ENCODE peak calls at places on chromosomes 12 and 14, in seven cellular contexts. One of them, this sample, is unnamed.
A peak's percentile ranks its signal among the peaks of the same experiment; 100 is the strongest.

GRCh38 chr14:57199911-57200310 is 68.8 kb downstream of the EXOC5 start:
- DNase-seq in 8988T: no peak
- DNase-seq in GM12865: no peak
- DNase-seq in A549: peak; percentile 11
- DNase-seq in H54: no peak
- DNase-seq in naive thymus-derived CD8-positive, alpha-beta T cell: no peak
- DNase-seq in skeletal muscle cell: peak; percentile 28
- DNase-seq in this sample: no peak

GRCh38 chr14:30559638-30560071 is 697 bp downstream of the G2E3 start:
- DNase-seq in 8988T: no peak
- DNase-seq in GM12865: peak; percentile 23
- DNase-seq in A549: no peak
- DNase-seq in H54: no peak
- DNase-seq in naive thymus-derived CD8-positive, alpha-beta T cell: no peak
- DNase-seq in skeletal muscle cell: no peak
- DNase-seq in this sample: peak; percentile 18

GRCh38 chr12:93563807-93564538 is 8.5 kb upstream of the SOCS2 start:
- DNase-seq in 8988T: no peak
- DNase-seq in GM12865: peak; percentile 55
- DNase-seq in A549: peak; percentile 89
- DNase-seq in H54: no peak
- DNase-seq in naive thymus-derived CD8-positive, alpha-beta T cell: no peak
- DNase-seq in skeletal muscle cell: no peak
- DNase-seq in this sample: no peak

GRCh38 chr14:95876769-95877490 is at the start of gene TUNAR:
- DNase-seq in 8988T: no peak
- DNase-seq in GM12865: no peak
- DNase-seq in A549: no peak
- DNase-seq in H54: no peak
- DNase-seq in naive thymus-derived CD8-positive, alpha-beta T cell: no peak
- DNase-seq in skeletal muscle cell: no peak
- DNase-seq in this sample: peak; percentile 46

GRCh38 chr14:36295642-36296627 is 24.5 kb downstream of the MBIP start:
- DNase-seq in 8988T: no peak
- DNase-seq in GM12865: no peak
- DNase-seq in A549: no peak
- DNase-seq in H54: no peak
- DNase-seq in naive thymus-derived CD8-positive, alpha-beta T cell: no peak
- DNase-seq in skeletal muscle cell: no peak
- DNase-seq in this sample: no peak

GRCh38 chr12:108839011-108839889 is 18.1 kb downstream of the SSH1 start:
- DNase-seq in 8988T: no peak
- DNase-seq in GM12865: no peak
- DNase-seq in A549: no peak
- DNase-seq in H54: no peak
- DNase-seq in naive thymus-derived CD8-positive, alpha-beta T cell: no peak
- DNase-seq in skeletal muscle cell: no peak
- DNase-seq in this sample: no peak

GRCh38 chr14:90274808-90275454 is 18.6 kb downstream of the PSMC1 start:
- DNase-seq in 8988T: no peak
- DNase-seq in GM12865: no peak
- DNase-seq in A549: no peak
- DNase-seq in H54: peak; percentile 59
- DNase-seq in naive thymus-derived CD8-positive, alpha-beta T cell: no peak
- DNase-seq in skeletal muscle cell: peak; percentile 49
- DNase-seq in this sample: no peak

GRCh38 chr14:45135181-45135580 is 549 bp upstream of the FANCM start:
- DNase-seq in 8988T: no peak
- DNase-seq in GM12865: peak; percentile 20
- DNase-seq in A549: no peak
- DNase-seq in H54: no peak
- DNase-seq in naive thymus-derived CD8-positive, alpha-beta T cell: no peak
- DNase-seq in skeletal muscle cell: no peak
- DNase-seq in this sample: no peak

GRCh38 chr12:109147954-109148353 is 31.6 kb downstream of the ACACB start:
- DNase-seq in 8988T: no peak
- DNase-seq in GM12865: no peak
- DNase-seq in A549: no peak
- DNase-seq in H54: no peak
- DNase-seq in naive thymus-derived CD8-positive, alpha-beta T cell: no peak
- DNase-seq in skeletal muscle cell: peak; percentile 11
- DNase-seq in this sample: no peak

GRCh38 chr12:43208221-43208620 is 343.8 kb downstream of the ADAMTS20 start:
- DNase-seq in 8988T: no peak
- DNase-seq in GM12865: no peak
- DNase-seq in A549: no peak
- DNase-seq in H54: no peak
- DNase-seq in naive thymus-derived CD8-positive, alpha-beta T cell: no peak
- DNase-seq in skeletal muscle cell: peak; percentile 12
- DNase-seq in this sample: no peak

GRCh38 chr12:104163631-104164030 is 25.6 kb upstream of the NFYB start:
- DNase-seq in 8988T: no peak
- DNase-seq in GM12865: no peak
- DNase-seq in A549: no peak
- DNase-seq in H54: no peak
- DNase-seq in naive thymus-derived CD8-positive, alpha-beta T cell: no peak
- DNase-seq in skeletal muscle cell: no peak
- DNase-seq in this sample: no peak

GRCh38 chr12:83823386-83824045 is 1089.1 kb downstream of the SLC6A15 start:
- DNase-seq in 8988T: peak; percentile 11
- DNase-seq in GM12865: peak; percentile 86
- DNase-seq in A549: peak; percentile 61
- DNase-seq in H54: no peak
- DNase-seq in naive thymus-derived CD8-positive, alpha-beta T cell: no peak
- DNase-seq in skeletal muscle cell: no peak
- DNase-seq in this sample: peak; percentile 47

GRCh38 chr12:12450043-12450451 is 93.2 kb downstream of the BORCS5 start:
- DNase-seq in 8988T: no peak
- DNase-seq in GM12865: no peak
- DNase-seq in A549: no peak
- DNase-seq in H54: no peak
- DNase-seq in naive thymus-derived CD8-positive, alpha-beta T cell: no peak
- DNase-seq in skeletal muscle cell: no peak
- DNase-seq in this sample: no peak

GRCh38 chr14:76776306-76777251 is 15.3 kb downstream of the VASH1 start:
- DNase-seq in 8988T: no peak
- DNase-seq in GM12865: no peak
- DNase-seq in A549: no peak
- DNase-seq in H54: no peak
- DNase-seq in naive thymus-derived CD8-positive, alpha-beta T cell: no peak
- DNase-seq in skeletal muscle cell: no peak
- DNase-seq in this sample: no peak

GRCh38 chr14:76007852-76008251 is 22.3 kb downstream of the IFT43 start:
- DNase-seq in 8988T: no peak
- DNase-seq in GM12865: no peak
- DNase-seq in A549: no peak
- DNase-seq in H54: peak; percentile 8
- DNase-seq in naive thymus-derived CD8-positive, alpha-beta T cell: no peak
- DNase-seq in skeletal muscle cell: no peak
- DNase-seq in this sample: no peak

GRCh38 chr12:90695415-90695814 is 259.6 kb downstream of the CCER1 start:
- DNase-seq in 8988T: no peak
- DNase-seq in GM12865: no peak
- DNase-seq in A549: no peak
- DNase-seq in H54: no peak
- DNase-seq in naive thymus-derived CD8-positive, alpha-beta T cell: no peak
- DNase-seq in skeletal muscle cell: no peak
- DNase-seq in this sample: no peak

GRCh38 chr12:53989227-53990113 is 4.5 kb downstream of the HOXC10 start:
- DNase-seq in 8988T: peak; percentile 86
- DNase-seq in GM12865: peak; percentile 78
- DNase-seq in A549: peak; percentile 77
- DNase-seq in H54: no peak
- DNase-seq in naive thymus-derived CD8-positive, alpha-beta T cell: no peak
- DNase-seq in skeletal muscle cell: peak; percentile 76
- DNase-seq in this sample: no peak

GRCh38 chr12:113819495-113819894 is 146.6 kb downstream of the RBM19 start:
- DNase-seq in 8988T: no peak
- DNase-seq in GM12865: no peak
- DNase-seq in A549: no peak
- DNase-seq in H54: no peak
- DNase-seq in naive thymus-derived CD8-positive, alpha-beta T cell: no peak
- DNase-seq in skeletal muscle cell: no peak
- DNase-seq in this sample: no peak

GRCh38 chr12:48671231-48671856 is 10.7 kb downstream of the KANSL2 start:
- DNase-seq in 8988T: no peak
- DNase-seq in GM12865: no peak
- DNase-seq in A549: no peak
- DNase-seq in H54: no peak
- DNase-seq in naive thymus-derived CD8-positive, alpha-beta T cell: no peak
- DNase-seq in skeletal muscle cell: no peak
- DNase-seq in this sample: no peak

GRCh38 chr12:77725611-77726010 is 105.1 kb upstream of the NAV3 start:
- DNase-seq in 8988T: no peak
- DNase-seq in GM12865: no peak
- DNase-seq in A549: no peak
- DNase-seq in H54: no peak
- DNase-seq in naive thymus-derived CD8-positive, alpha-beta T cell: no peak
- DNase-seq in skeletal muscle cell: no peak
- DNase-seq in this sample: no peak

GRCh38 chr12:77679701-77680100 is 151.0 kb upstream of the NAV3 start:
- DNase-seq in 8988T: no peak
- DNase-seq in GM12865: no peak
- DNase-seq in A549: no peak
- DNase-seq in H54: no peak
- DNase-seq in naive thymus-derived CD8-positive, alpha-beta T cell: no peak
- DNase-seq in skeletal muscle cell: no peak
- DNase-seq in this sample: no peak

GRCh38 chr12:50786498-50787231 is 22.8 kb downstream of the ATF1 start:
- DNase-seq in 8988T: peak; percentile 26
- DNase-seq in GM12865: no peak
- DNase-seq in A549: peak; percentile 99
- DNase-seq in H54: peak; percentile 51
- DNase-seq in naive thymus-derived CD8-positive, alpha-beta T cell: no peak
- DNase-seq in skeletal muscle cell: peak; percentile 74
- DNase-seq in this sample: no peak

GRCh38 chr14:100070310-100070709 is 5.1 kb downstream of the EVL start:
- DNase-seq in 8988T: no peak
- DNase-seq in GM12865: no peak
- DNase-seq in A549: no peak
- DNase-seq in H54: no peak
- DNase-seq in naive thymus-derived CD8-positive, alpha-beta T cell: peak; percentile 60
- DNase-seq in skeletal muscle cell: no peak
- DNase-seq in this sample: no peak

GRCh38 chr12:110661337-110661972 is 27.5 kb downstream of the HVCN1 start:
- DNase-seq in 8988T: no peak
- DNase-seq in GM12865: peak; percentile 97
- DNase-seq in A549: no peak
- DNase-seq in H54: no peak
- DNase-seq in naive thymus-derived CD8-positive, alpha-beta T cell: peak; percentile 36
- DNase-seq in skeletal muscle cell: no peak
- DNase-seq in this sample: no peak

GRCh38 chr14:72565200-72565599 is 328.7 kb downstream of the DPF3 start:
- DNase-seq in 8988T: no peak
- DNase-seq in GM12865: no peak
- DNase-seq in A549: no peak
- DNase-seq in H54: no peak
- DNase-seq in naive thymus-derived CD8-positive, alpha-beta T cell: no peak
- DNase-seq in skeletal muscle cell: peak; percentile 25
- DNase-seq in this sample: no peak

GRCh38 chr14:68255697-68256178 is 436.2 kb downstream of the RAD51B start:
- DNase-seq in 8988T: no peak
- DNase-seq in GM12865: no peak
- DNase-seq in A549: no peak
- DNase-seq in H54: no peak
- DNase-seq in naive thymus-derived CD8-positive, alpha-beta T cell: no peak
- DNase-seq in skeletal muscle cell: no peak
- DNase-seq in this sample: no peak

GRCh38 chr14:70934502-70935134 is 27.4 kb downstream of the PCNX1 start:
- DNase-seq in 8988T: no peak
- DNase-seq in GM12865: peak; percentile 55
- DNase-seq in A549: no peak
- DNase-seq in H54: no peak
- DNase-seq in naive thymus-derived CD8-positive, alpha-beta T cell: no peak
- DNase-seq in skeletal muscle cell: no peak
- DNase-seq in this sample: no peak

GRCh38 chr12:117155278-117156060 is 34.8 kb downstream of the FBXO21 start:
- DNase-seq in 8988T: peak; percentile 90
- DNase-seq in GM12865: peak; percentile 89
- DNase-seq in A549: peak; percentile 95
- DNase-seq in H54: peak; percentile 67
- DNase-seq in naive thymus-derived CD8-positive, alpha-beta T cell: peak; percentile 66
- DNase-seq in skeletal muscle cell: no peak
- DNase-seq in this sample: peak; percentile 81

This sample was measured in HEK293T.